ENCODE peak calls at places on chromosomes 16 and 17, in nine cellular contexts. R is brain microvascular endothelial cell; K is CD4-positive, alpha-beta T cell; Q is T-helper 1 cell; O is NCI-H345; A is RPMI8226; T is dermis blood vessel endothelial cell; D is BE2C; Z is HS-5. F is an unnamed sample.

GRCh38 chr17:77779711-77780539 is 178.6 kb upstream of the TNRC6C start:
- DNase-seq in R (no peak), K (no peak), Q (no peak), O (no peak), A (peak; percentile 52), T (no peak), D (peak; percentile 95), Z (no peak), F (no peak)

GRCh38 chr17:13222931-13223330 is 205.1 kb upstream of the ELAC2 start:
- DNase-seq in R (no peak), K (no peak), Q (no peak), O (no peak), A (no peak), T (no peak), D (no peak), Z (no peak), F (no peak)

GRCh38 chr17:21288581-21289017 is 4.1 kb downstream of the MAP2K3 start:
- DNase-seq in R (no peak), K (no peak), Q (no peak), O (no peak), A (peak; percentile 37), T (peak; percentile 42), D (no peak), Z (no peak), F (no peak)

GRCh38 chr16:79843631-79844043 is 243.1 kb upstream of the MAF start:
- DNase-seq in R (no peak), K (no peak), Q (no peak), O (no peak), A (peak; percentile 58), T (no peak), D (no peak), Z (no peak), F (no peak)

GRCh38 chr16:11783319-11784047 is 13.6 kb downstream of the ZC3H7A start:
- DNase-seq in R (no peak), K (peak; percentile 21), Q (peak; percentile 45), O (no peak), A (peak; percentile 36), T (peak; percentile 86), D (no peak), Z (no peak), F (no peak)

GRCh38 chr17:60231234-60231633 is 81.5 kb downstream of the CA4 start:
- DNase-seq in R (peak; percentile 32), K (no peak), Q (no peak), O (peak; percentile 1), A (peak; percentile 5), T (peak; percentile 65), D (peak; percentile 15), Z (no peak), F (no peak)

GRCh38 chr16:67063008-67063407 is 34.1 kb downstream of the CBFB start:
- DNase-seq in R (no peak), K (no peak), Q (no peak), O (no peak), A (no peak), T (no peak), D (no peak), Z (no peak), F (no peak)

GRCh38 chr17:80979547-80980378 is 11.9 kb upstream of the CHMP6 start:
- DNase-seq in R (no peak), K (no peak), Q (no peak), O (no peak), A (no peak), T (no peak), D (peak; percentile 6), Z (no peak), F (no peak)

GRCh38 chr17:54901230-54901847 is 687 bp downstream of the TOM1L1 start:
- DNase-seq in R (no peak), K (no peak), Q (no peak), O (peak; percentile 68), A (no peak), T (no peak), D (no peak), Z (peak; percentile 16), F (no peak)

GRCh38 chr16:68460067-68460466 is 11.8 kb upstream of the SMPD3 start:
- DNase-seq in R (no peak), K (no peak), Q (no peak), O (no peak), A (no peak), T (no peak), D (no peak), Z (no peak), F (no peak)

GRCh38 chr16:82524939-82525338 is 101.8 kb upstream of the CDH13 start:
- DNase-seq in R (no peak), K (no peak), Q (no peak), O (peak; percentile 74), A (no peak), T (no peak), D (no peak), Z (no peak), F (no peak)

GRCh38 chr16:86565644-86566511 is 751 bp upstream of the FOXC2 start:
- DNase-seq in R (no peak), K (no peak), Q (no peak), O (no peak), A (no peak), T (peak; percentile 61), D (no peak), Z (no peak), F (no peak)

GRCh38 chr16:66578596-66579531 is at the start of gene CMTM2:
- DNase-seq in R (no peak), K (no peak), Q (no peak), O (no peak), A (no peak), T (peak; percentile 46), D (peak; percentile 27), Z (no peak), F (no peak)

GRCh38 chr17:35486920-35487727 is 38.6 kb upstream of the SLFN13 start:
- DNase-seq in R (peak; percentile 17), K (peak; percentile 55), Q (peak; percentile 57), O (no peak), A (peak; percentile 11), T (peak; percentile 41), D (no peak), Z (peak; percentile 5), F (no peak)

GRCh38 chr17:49946964-49947584 is 21.9 kb upstream of the DLX4 start:
- DNase-seq in R (no peak), K (no peak), Q (no peak), O (no peak), A (no peak), T (no peak), D (no peak), Z (no peak), F (no peak)

GRCh38 chr17:61318684-61319098 is 81.0 kb upstream of the TBX2 start:
- DNase-seq in R (no peak), K (no peak), Q (no peak), O (no peak), A (peak; percentile 92), T (no peak), D (no peak), Z (no peak), F (no peak)

GRCh38 chr16:86604436-86605220 is 26.3 kb downstream of the FOXL1 start:
- DNase-seq in R (no peak), K (peak; percentile 11), Q (peak; percentile 26), O (no peak), A (peak; percentile 28), T (no peak), D (no peak), Z (no peak), F (no peak)

GRCh38 chr17:38579934-38580333 is 25.8 kb downstream of the SRCIN1 start:
- DNase-seq in R (peak; percentile 14), K (no peak), Q (no peak), O (peak; percentile 86), A (peak; percentile 89), T (peak; percentile 60), D (peak; percentile 98), Z (no peak), F (no peak)

GRCh38 chr16:69499541-69500255 is 66.1 kb upstream of the NFAT5 start:
- DNase-seq in R (no peak), K (no peak), Q (no peak), O (no peak), A (no peak), T (no peak), D (no peak), Z (no peak), F (no peak)

GRCh38 chr17:83086197-83086880 is 6.9 kb downstream of the METRNL start:
- DNase-seq in R (no peak), K (no peak), Q (no peak), O (no peak), A (no peak), T (no peak), D (no peak), Z (no peak), F (no peak)

GRCh38 chr16:4414187-4414909 is 2.0 kb downstream of the CORO7 start:
- DNase-seq in R (no peak), K (peak; percentile 68), Q (peak; percentile 80), O (no peak), A (peak; percentile 93), T (no peak), D (no peak), Z (no peak), F (no peak)

GRCh38 chr17:59785091-59785799 is 77.8 kb downstream of the VMP1 start:
- DNase-seq in R (no peak), K (no peak), Q (no peak), O (no peak), A (no peak), T (no peak), D (no peak), Z (no peak), F (no peak)

GRCh38 chr17:75652934-75653549 is 13.9 kb downstream of the RECQL5 start:
- DNase-seq in R (peak; percentile 9), K (no peak), Q (no peak), O (peak; percentile 48), A (peak; percentile 16), T (peak; percentile 63), D (peak; percentile 66), Z (no peak), F (peak; percentile 77)

GRCh38 chr16:79599837-79600635 is 501 bp downstream of the MAF start:
- DNase-seq in R (no peak), K (peak; percentile 37), Q (peak; percentile 37), O (peak; percentile 67), A (peak; percentile 69), T (peak; percentile 51), D (no peak), Z (no peak), F (peak; percentile 77)

GRCh38 chr17:75839942-75840778 is 4.0 kb downstream of the UNC13D start:
- DNase-seq in R (no peak), K (no peak), Q (no peak), O (no peak), A (no peak), T (no peak), D (peak; percentile 10), Z (no peak), F (no peak)